ENCODE peak calls at places on chromosomes 6 and 20, in five cellular contexts. One of them, this sample, is unnamed.

GRCh38 chr6:36315921-36316320 is 20.8 kb downstream of the BNIP5 start:
- DNase-seq in A673: no peak
- DNase-seq in body of pancreas: no peak
- DNase-seq in psoas muscle: no peak
- DNase-seq in cardiac muscle cell: no peak
- DNase-seq in this sample: no peak

GRCh38 chr20:2283706-2284423 is 11.9 kb upstream of the TGM3 start:
- DNase-seq in A673: no peak
- DNase-seq in body of pancreas: peak; percentile 52
- DNase-seq in psoas muscle: no peak
- DNase-seq in cardiac muscle cell: no peak
- DNase-seq in this sample: peak; percentile 46

GRCh38 chr6:166998256-166999144 is 697 bp upstream of the CEP43 start:
- DNase-seq in A673: peak; percentile 4
- DNase-seq in body of pancreas: peak; percentile 16
- DNase-seq in psoas muscle: peak; percentile 25
- DNase-seq in cardiac muscle cell: no peak
- DNase-seq in this sample: peak; percentile 31

GRCh38 chr6:109187399-109188114 is 92.2 kb downstream of the CEP57L1 start:
- DNase-seq in A673: peak; percentile 33
- DNase-seq in body of pancreas: peak; percentile 68
- DNase-seq in psoas muscle: peak; percentile 26
- DNase-seq in cardiac muscle cell: peak; percentile 73
- DNase-seq in this sample: peak; percentile 50

GRCh38 chr6:170456334-170456733 is 96.8 kb downstream of the PSMB1 start:
- DNase-seq in A673: no peak
- DNase-seq in body of pancreas: no peak
- DNase-seq in psoas muscle: no peak
- DNase-seq in cardiac muscle cell: no peak
- DNase-seq in this sample: no peak

GRCh38 chr6:7703148-7703680 is 22.7 kb upstream of the BMP6 start:
- DNase-seq in A673: no peak
- DNase-seq in body of pancreas: no peak
- DNase-seq in psoas muscle: no peak
- DNase-seq in cardiac muscle cell: no peak
- DNase-seq in this sample: no peak

GRCh38 chr20:48184229-48184628 is 398.9 kb upstream of the SULF2 start:
- DNase-seq in A673: no peak
- DNase-seq in body of pancreas: no peak
- DNase-seq in psoas muscle: no peak
- DNase-seq in cardiac muscle cell: no peak
- DNase-seq in this sample: no peak

GRCh38 chr6:31822038-31822821 is 5.3 kb upstream of the HSPA1B start:
- DNase-seq in A673: peak; percentile 72
- DNase-seq in body of pancreas: peak; percentile 94
- DNase-seq in psoas muscle: peak; percentile 87
- DNase-seq in cardiac muscle cell: peak; percentile 65
- DNase-seq in this sample: peak; percentile 85

GRCh38 chr6:42165016-42165415 is 8.1 kb upstream of the GUCA1A start:
- DNase-seq in A673: no peak
- DNase-seq in body of pancreas: no peak
- DNase-seq in psoas muscle: no peak
- DNase-seq in cardiac muscle cell: no peak
- DNase-seq in this sample: no peak

GRCh38 chr6:33279971-33280511 is 3.1 kb downstream of the B3GALT4 start:
- DNase-seq in A673: peak; percentile 69
- DNase-seq in body of pancreas: no peak
- DNase-seq in psoas muscle: no peak
- DNase-seq in cardiac muscle cell: peak; percentile 69
- DNase-seq in this sample: no peak

GRCh38 chr6:169774347-169774746 is 22.9 kb downstream of the ERMARD start:
- DNase-seq in A673: no peak
- DNase-seq in body of pancreas: no peak
- DNase-seq in psoas muscle: no peak
- DNase-seq in cardiac muscle cell: no peak
- DNase-seq in this sample: no peak

GRCh38 chr20:38180781-38181180 is 15.7 kb upstream of the TGM2 start:
- DNase-seq in A673: no peak
- DNase-seq in body of pancreas: no peak
- DNase-seq in psoas muscle: no peak
- DNase-seq in cardiac muscle cell: no peak
- DNase-seq in this sample: no peak

GRCh38 chr6:40348591-40348990 is 238.6 kb downstream of the LRFN2 start:
- DNase-seq in A673: no peak
- DNase-seq in body of pancreas: no peak
- DNase-seq in psoas muscle: no peak
- DNase-seq in cardiac muscle cell: no peak
- DNase-seq in this sample: peak; percentile 18

GRCh38 chr20:17083738-17084137 is 143.1 kb upstream of the PCSK2 start:
- DNase-seq in A673: peak; percentile 62
- DNase-seq in body of pancreas: no peak
- DNase-seq in psoas muscle: no peak
- DNase-seq in cardiac muscle cell: peak; percentile 63
- DNase-seq in this sample: no peak

GRCh38 chr20:38272398-38272797 is 11.9 kb upstream of the KIAA1755 start:
- DNase-seq in A673: no peak
- DNase-seq in body of pancreas: no peak
- DNase-seq in psoas muscle: no peak
- DNase-seq in cardiac muscle cell: no peak
- DNase-seq in this sample: no peak

GRCh38 chr20:41889871-41890224 is 271.7 kb upstream of the CHD6 start:
- DNase-seq in A673: peak; percentile 24
- DNase-seq in body of pancreas: no peak
- DNase-seq in psoas muscle: no peak
- DNase-seq in cardiac muscle cell: no peak
- DNase-seq in this sample: no peak

GRCh38 chr6:52654007-52654406 is 16.9 kb upstream of the TMEM14A start:
- DNase-seq in A673: no peak
- DNase-seq in body of pancreas: no peak
- DNase-seq in psoas muscle: no peak
- DNase-seq in cardiac muscle cell: no peak
- DNase-seq in this sample: no peak

GRCh38 chr6:139019722-139020121 is 8.8 kb upstream of the ABRACL start:
- DNase-seq in A673: no peak
- DNase-seq in body of pancreas: no peak
- DNase-seq in psoas muscle: no peak
- DNase-seq in cardiac muscle cell: no peak
- DNase-seq in this sample: no peak

GRCh38 chr6:10531513-10531912 is 10.4 kb downstream of the GCNT2 start:
- DNase-seq in A673: no peak
- DNase-seq in body of pancreas: no peak
- DNase-seq in psoas muscle: no peak
- DNase-seq in cardiac muscle cell: no peak
- DNase-seq in this sample: no peak

GRCh38 chr20:49887251-49887827 is 28.0 kb downstream of the SPATA2 start:
- DNase-seq in A673: no peak
- DNase-seq in body of pancreas: no peak
- DNase-seq in psoas muscle: no peak
- DNase-seq in cardiac muscle cell: no peak
- DNase-seq in this sample: no peak

GRCh38 chr6:16903470-16903869 is 142.2 kb upstream of the ATXN1 start:
- DNase-seq in A673: peak; percentile 24
- DNase-seq in body of pancreas: no peak
- DNase-seq in psoas muscle: no peak
- DNase-seq in cardiac muscle cell: no peak
- DNase-seq in this sample: no peak

GRCh38 chr20:38271609-38272120 is 11.1 kb upstream of the KIAA1755 start:
- DNase-seq in A673: no peak
- DNase-seq in body of pancreas: no peak
- DNase-seq in psoas muscle: no peak
- DNase-seq in cardiac muscle cell: no peak
- DNase-seq in this sample: no peak

GRCh38 chr20:38130687-38131587 is 34.1 kb downstream of the TGM2 start:
- DNase-seq in A673: no peak
- DNase-seq in body of pancreas: no peak
- DNase-seq in psoas muscle: no peak
- DNase-seq in cardiac muscle cell: no peak
- DNase-seq in this sample: no peak

GRCh38 chr6:154229796-154230195 is 126.8 kb downstream of the IPCEF1 start:
- DNase-seq in A673: no peak
- DNase-seq in body of pancreas: no peak
- DNase-seq in psoas muscle: no peak
- DNase-seq in cardiac muscle cell: no peak
- DNase-seq in this sample: no peak

GRCh38 chr6:153044295-153044694 is 41.8 kb upstream of the MTRF1L start:
- DNase-seq in A673: no peak
- DNase-seq in body of pancreas: no peak
- DNase-seq in psoas muscle: no peak
- DNase-seq in cardiac muscle cell: no peak
- DNase-seq in this sample: no peak

GRCh38 chr6:82738773-82739172 is 326.9 kb downstream of the UBE3D start:
- DNase-seq in A673: no peak
- DNase-seq in body of pancreas: no peak
- DNase-seq in psoas muscle: no peak
- DNase-seq in cardiac muscle cell: no peak
- DNase-seq in this sample: no peak

GRCh38 chr6:82741996-82742385 is 323.6 kb downstream of the UBE3D start:
- DNase-seq in A673: peak; percentile 45
- DNase-seq in body of pancreas: no peak
- DNase-seq in psoas muscle: no peak
- DNase-seq in cardiac muscle cell: no peak
- DNase-seq in this sample: no peak

GRCh38 chr6:82740066-82740465 is 325.6 kb downstream of the UBE3D start:
- DNase-seq in A673: no peak
- DNase-seq in body of pancreas: no peak
- DNase-seq in psoas muscle: no peak
- DNase-seq in cardiac muscle cell: no peak
- DNase-seq in this sample: no peak

GRCh38 chr6:82739266-82739665 is 326.4 kb downstream of the UBE3D start:
- DNase-seq in A673: no peak
- DNase-seq in body of pancreas: no peak
- DNase-seq in psoas muscle: no peak
- DNase-seq in cardiac muscle cell: no peak
- DNase-seq in this sample: no peak

GRCh38 chr6:82741325-82741995 is 324.2 kb downstream of the UBE3D start:
- DNase-seq in A673: no peak
- DNase-seq in body of pancreas: no peak
- DNase-seq in psoas muscle: no peak
- DNase-seq in cardiac muscle cell: no peak
- DNase-seq in this sample: no peak
- H3K27ac ChIP-seq in A673: no peak overlapping the region
- H3K27ac ChIP-seq in body of pancreas: no peak overlapping the region
- H3K27ac ChIP-seq in psoas muscle: no peak overlapping the region
- H3K27ac ChIP-seq in cardiac muscle cell: no peak overlapping the region
- H3K27ac ChIP-seq in this sample: no peak overlapping the region

DNA sequence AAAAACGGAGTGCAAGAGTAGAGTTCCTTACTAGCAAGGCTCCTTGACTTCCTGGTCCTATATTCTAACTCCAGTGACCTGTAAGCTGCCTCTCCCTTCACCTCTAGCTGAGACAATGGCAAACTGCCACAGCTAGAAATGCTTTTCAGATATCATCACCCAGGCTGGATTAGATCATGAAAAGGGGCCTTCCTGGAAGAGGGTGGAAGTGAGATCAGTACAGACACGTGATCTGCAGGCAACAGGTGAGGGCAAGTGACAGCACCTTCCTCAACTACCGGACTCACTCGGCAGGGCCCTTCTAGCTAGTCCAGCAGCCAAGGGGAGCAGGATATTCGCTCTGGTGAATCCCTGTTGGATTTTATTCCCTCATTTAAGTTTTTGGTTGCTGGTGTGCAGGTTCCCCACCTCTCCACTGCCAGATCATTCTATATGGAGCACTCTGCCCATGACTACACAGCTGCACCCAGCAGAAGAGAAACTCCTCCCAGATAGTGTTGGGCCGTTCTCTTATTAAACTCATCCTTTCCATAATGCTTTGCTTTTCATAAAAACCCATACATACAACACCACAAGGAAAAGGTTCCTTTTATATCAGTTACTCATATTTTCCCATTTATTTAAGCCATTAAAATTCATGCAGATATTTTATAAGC is 26.4 kb upstream of the FAM83C start:
- DNase-seq in A673: no peak
- DNase-seq in body of pancreas: peak; percentile 65
- DNase-seq in psoas muscle: peak; percentile 59
- DNase-seq in cardiac muscle cell: no peak
- DNase-seq in this sample: peak; percentile 56
- H3K4me1 ChIP-seq in A673: peaks cover 7% of the 10 kb centered on the region
- H3K4me1 ChIP-seq in body of pancreas: peaks cover 17% of the 10 kb centered on the region
- H3K4me1 ChIP-seq in psoas muscle: peaks cover 16% of the 10 kb centered on the region
- H3K4me1 ChIP-seq in cardiac muscle cell: no peaks in the 10 kb centered on the region
- H3K4me1 ChIP-seq in this sample: peaks cover 8% of the 10 kb centered on the region

GRCh38 chr6:141561154-141561553 is 571.6 kb upstream of the GJE1 start:
- DNase-seq in A673: no peak
- DNase-seq in body of pancreas: no peak
- DNase-seq in psoas muscle: no peak
- DNase-seq in cardiac muscle cell: no peak
- DNase-seq in this sample: no peak

GRCh38 chr6:141562801-141563763 is 569.6 kb upstream of the GJE1 start:
- DNase-seq in A673: peak; percentile 93
- DNase-seq in body of pancreas: peak; percentile 62
- DNase-seq in psoas muscle: peak; percentile 41
- DNase-seq in cardiac muscle cell: peak; percentile 80
- DNase-seq in this sample: peak; percentile 54

DNA sequence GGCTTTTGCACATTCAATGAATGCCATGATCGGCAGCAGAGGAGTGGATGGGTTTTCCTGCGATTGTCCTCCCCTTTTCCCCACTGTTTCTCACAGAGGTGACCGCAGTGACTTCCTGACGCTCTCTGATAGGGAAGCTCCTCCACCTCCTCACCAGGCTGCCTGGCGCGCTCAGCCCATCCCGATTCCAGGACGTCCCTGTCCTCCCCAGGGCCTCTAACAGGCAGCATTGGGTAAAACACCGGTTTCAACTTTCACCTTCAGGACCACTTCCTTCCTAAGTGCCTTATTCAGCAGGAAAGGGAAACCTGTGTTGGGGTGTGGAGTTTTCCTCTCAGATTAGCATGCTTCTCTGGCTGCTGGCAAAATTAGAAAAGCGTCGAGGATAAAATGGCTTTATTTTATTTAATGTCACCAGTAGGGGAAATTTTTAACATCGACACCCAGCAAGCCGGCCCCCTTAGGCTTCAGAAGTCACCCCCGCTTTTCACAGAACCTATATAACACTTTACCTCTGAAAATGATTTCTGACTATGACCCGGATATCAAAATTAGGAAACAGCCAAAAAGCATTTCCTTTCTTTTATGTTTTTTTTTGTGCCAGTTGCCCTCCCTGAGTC is 570.4 kb upstream of the GJE1 start:
- DNase-seq in A673: no peak
- DNase-seq in body of pancreas: no peak
- DNase-seq in psoas muscle: peak; percentile 19
- DNase-seq in cardiac muscle cell: peak; percentile 41
- DNase-seq in this sample: peak; percentile 32
- TF ChIP-seq CTCF in A673: no peak
- TF ChIP-seq CTCF in body of pancreas: no peak
- TF ChIP-seq CTCF in psoas muscle: no peak
- TF ChIP-seq CTCF in cardiac muscle cell: no peak
- TF ChIP-seq CTCF in this sample: no peak

DNA sequence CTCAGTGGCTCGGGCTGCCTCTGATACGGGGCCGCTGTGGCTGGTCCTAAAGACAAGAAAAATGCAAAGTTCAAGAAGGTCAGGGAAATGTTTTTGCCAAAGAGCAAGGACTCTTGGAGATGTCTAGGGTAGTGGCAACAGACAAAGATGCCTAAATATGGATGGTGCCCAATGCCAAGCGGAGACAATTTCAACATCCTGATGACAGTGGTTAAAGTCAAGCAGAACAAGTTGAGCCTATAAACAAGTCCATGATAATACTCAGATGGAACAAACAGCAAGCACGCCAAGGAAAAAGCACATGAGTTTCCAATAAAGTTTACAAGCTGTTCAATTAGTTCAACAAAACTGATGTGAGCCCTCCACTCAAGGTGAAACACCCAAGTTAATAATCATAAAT is 51.1 kb downstream of the SLC22A1 start:
- DNase-seq in A673: no peak
- DNase-seq in body of pancreas: no peak
- DNase-seq in psoas muscle: no peak
- DNase-seq in cardiac muscle cell: no peak
- DNase-seq in this sample: no peak
- H3K27ac ChIP-seq in A673: no peak overlapping the region
- H3K27ac ChIP-seq in body of pancreas: no peak overlapping the region
- H3K27ac ChIP-seq in psoas muscle: no peak overlapping the region
- H3K27ac ChIP-seq in cardiac muscle cell: no peak overlapping the region
- H3K27ac ChIP-seq in this sample: no peak overlapping the region

This sample was measured in lung.